ENCODE peak calls at places on chromosomes 2 and 18, in nine cellular contexts. R is mammary epithelial cell, G is endothelial cell, E is GM12865, P is BJ, Q is fibroblast of villous mesenchyme, M is choroid plexus epithelial cell, J is MM.1S, C is astrocyte of the cerebellum. H is an unnamed sample.

GRCh38 chr2:86238354-86238753 is 39.1 kb downstream of the MRPL35 start:
- DNase-seq in R (no peak), G (no peak), E (peak; percentile 86), P (no peak), Q (no peak), M (no peak), J (no peak), C (no peak), H (no peak)

GRCh38 chr2:191878576-191879298 is 31.8 kb upstream of the CAVIN2 start:
- DNase-seq in R (peak; percentile 61), G (no peak), E (no peak), P (peak; percentile 82), Q (peak; percentile 91), M (peak; percentile 90), J (no peak), C (peak; percentile 81), H (peak; percentile 87)

GRCh38 chr18:35083174-35083712 is 42.0 kb downstream of the MAPRE2 start:
- DNase-seq in R (no peak), G (no peak), E (no peak), P (no peak), Q (no peak), M (no peak), J (peak; percentile 58), C (no peak), H (no peak)

GRCh38 chr2:101752708-101753107 is 55.2 kb downstream of the MAP4K4 start:
- DNase-seq in R (peak; percentile 39), G (no peak), E (no peak), P (no peak), Q (no peak), M (peak; percentile 56), J (no peak), C (no peak), H (no peak)

GRCh38 chr18:30616414-30616813 is 426.1 kb downstream of the DSC3 start:
- DNase-seq in R (no peak), G (no peak), E (no peak), P (no peak), Q (no peak), M (no peak), J (no peak), C (no peak), H (no peak)

GRCh38 chr2:45821558-45822271 is 170.2 kb downstream of the PRKCE start:
- DNase-seq in R (peak; percentile 80), G (no peak), E (no peak), P (no peak), Q (peak; percentile 84), M (peak; percentile 88), J (no peak), C (peak; percentile 51), H (peak; percentile 77)

GRCh38 chr2:186068154-186068826 is 329.7 kb downstream of the FSIP2 start:
- DNase-seq in R (no peak), G (no peak), E (no peak), P (no peak), Q (peak; percentile 50), M (peak; percentile 6), J (no peak), C (peak; percentile 19), H (no peak)

GRCh38 chr2:201754683-201755415 is 25.9 kb downstream of the ALS2 start:
- DNase-seq in R (no peak), G (no peak), E (no peak), P (no peak), Q (peak; percentile 55), M (peak; percentile 50), J (no peak), C (no peak), H (no peak)

GRCh38 chr18:9876867-9877654 is 8.7 kb upstream of the TXNDC2 start:
- DNase-seq in R (peak; percentile 81), G (no peak), E (peak; percentile 26), P (peak; percentile 70), Q (peak; percentile 100), M (peak; percentile 94), J (peak; percentile 69), C (peak; percentile 22), H (peak; percentile 98)

GRCh38 chr18:54712315-54712714 is 116.0 kb upstream of the RAB27B start:
- DNase-seq in R (peak; percentile 94), G (no peak), E (no peak), P (peak; percentile 28), Q (peak; percentile 74), M (peak; percentile 91), J (no peak), C (peak; percentile 35), H (peak; percentile 65)

GRCh38 chr2:47076586-47077441 is 78.3 kb downstream of the STPG4 start:
- DNase-seq in R (peak; percentile 86), G (no peak), E (no peak), P (peak; percentile 96), Q (peak; percentile 91), M (peak; percentile 95), J (no peak), C (peak; percentile 83), H (peak; percentile 94)

GRCh38 chr2:239870276-239870675 is 154.9 kb downstream of the NDUFA10 start:
- DNase-seq in R (no peak), G (no peak), E (no peak), P (no peak), Q (no peak), M (no peak), J (no peak), C (no peak), H (no peak)

GRCh38 chr2:181879295-181879694 is 12.2 kb upstream of the ITPRID2 start:
- DNase-seq in R (no peak), G (no peak), E (no peak), P (no peak), Q (no peak), M (no peak), J (no peak), C (no peak), H (no peak)

GRCh38 chr2:25215948-25216679 is 47.7 kb upstream of the POMC start:
- DNase-seq in R (no peak), G (peak; percentile 63), E (peak; percentile 86), P (no peak), Q (peak; percentile 78), M (peak; percentile 68), J (no peak), C (no peak), H (peak; percentile 51)

GRCh38 chr2:206004004-206004693 is 81.8 kb downstream of the INO80D start:
- DNase-seq in R (no peak), G (peak; percentile 37), E (peak; percentile 41), P (no peak), Q (peak; percentile 33), M (peak; percentile 37), J (no peak), C (no peak), H (peak; percentile 35)

GRCh38 chr2:6637329-6637728 is 228.4 kb downstream of the CMPK2 start:
- DNase-seq in R (no peak), G (no peak), E (no peak), P (no peak), Q (no peak), M (no peak), J (no peak), C (no peak), H (no peak)

GRCh38 chr2:197708331-197708730 is 3.2 kb downstream of the MARS2 start:
- DNase-seq in R (peak; percentile 68), G (no peak), E (no peak), P (no peak), Q (peak; percentile 72), M (peak; percentile 75), J (no peak), C (no peak), H (peak; percentile 82)

DNA sequence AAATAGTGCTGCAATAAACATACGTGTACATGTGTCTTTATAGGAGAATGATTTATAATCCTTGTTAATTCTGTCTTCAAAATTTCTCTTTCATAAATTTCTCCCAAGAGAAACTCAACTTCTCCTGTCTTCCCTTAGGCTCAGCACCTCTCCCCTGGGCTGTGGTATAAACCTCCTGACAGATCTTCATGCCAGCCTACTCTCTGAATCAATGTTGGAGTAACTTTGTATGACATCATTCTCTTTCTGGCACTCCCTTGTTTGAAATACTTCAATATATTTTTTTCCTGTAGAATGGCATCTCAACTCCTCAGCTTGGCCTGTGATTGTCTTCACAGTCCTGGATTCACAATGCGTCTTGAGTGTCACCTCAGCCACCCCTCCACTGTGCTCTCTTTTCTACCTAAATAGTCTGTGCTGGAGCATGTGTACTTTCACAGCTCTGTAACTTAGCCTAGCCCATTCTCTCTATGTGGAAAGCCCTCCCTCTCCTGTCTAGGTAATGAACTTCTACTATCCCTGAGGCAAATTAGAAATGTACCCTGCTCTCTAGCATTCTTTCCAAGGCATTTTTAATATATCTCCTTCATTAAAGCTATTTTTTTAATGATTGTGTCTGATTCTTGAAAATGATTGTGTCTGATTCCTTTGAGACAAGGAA is 649.9 kb upstream of the FANCL start:
- DNase-seq in R (no peak), G (no peak), E (no peak), P (no peak), Q (no peak), M (no peak), J (no peak), C (no peak), H (no peak)
- TF ChIP-seq CTCF in R (no peak), G (no peak), E (no peak), P (no peak), Q (no peak), M (no peak), J (no peak), C (no peak), H (no peak)

GRCh38 chr2:135709992-135710391 is 31.7 kb upstream of the UBXN4 start:
- DNase-seq in R (peak; percentile 16), G (peak; percentile 70), E (peak; percentile 56), P (no peak), Q (peak; percentile 52), M (peak; percentile 66), J (peak; percentile 40), C (peak; percentile 19), H (peak; percentile 59)
- TF ChIP-seq CTCF in R (peak; percentile 90), G (peak; percentile 99), E (peak; percentile 86), P (peak; percentile 92), Q (peak; percentile 95), M (peak; percentile 96), J (peak; percentile 95), C (peak; percentile 94), H (peak; percentile 88)

GRCh38 chr2:70999362-70999761 is 4.7 kb upstream of the TEX261 start:
- DNase-seq in R (no peak), G (no peak), E (no peak), P (no peak), Q (no peak), M (no peak), J (no peak), C (no peak), H (no peak)

GRCh38 chr2:71003396-71003795 is 8.7 kb upstream of the TEX261 start:
- DNase-seq in R (no peak), G (no peak), E (no peak), P (no peak), Q (no peak), M (no peak), J (no peak), C (no peak), H (no peak)

GRCh38 chr2:71004356-71004755 is 9.7 kb upstream of the TEX261 start:
- DNase-seq in R (no peak), G (no peak), E (no peak), P (no peak), Q (no peak), M (no peak), J (no peak), C (no peak), H (no peak)

GRCh38 chr2:71001592-71002570 is 7.2 kb upstream of the TEX261 start:
- DNase-seq in R (no peak), G (no peak), E (no peak), P (no peak), Q (no peak), M (no peak), J (no peak), C (no peak), H (no peak)

GRCh38 chr2:71000780-71001591 is 6.3 kb upstream of the TEX261 start:
- DNase-seq in R (peak; percentile 35), G (peak; percentile 73), E (peak; percentile 87), P (no peak), Q (peak; percentile 67), M (peak; percentile 76), J (peak; percentile 80), C (no peak), H (peak; percentile 70)
- TF ChIP-seq CTCF in R (peak; percentile 93), G (peak; percentile 93), E (peak; percentile 99), P (peak; percentile 96), Q (peak; percentile 92), M (peak; percentile 93), J (peak; percentile 96), C (peak; percentile 90), H (peak; percentile 98)

GRCh38 chr2:65919579-65920188 is 487.3 kb upstream of the SPRED2 start:
- DNase-seq in R (no peak), G (no peak), E (no peak), P (no peak), Q (no peak), M (no peak), J (no peak), C (no peak), H (no peak)
- TF ChIP-seq CTCF in R (no peak), G (no peak), E (no peak), P (no peak), Q (no peak), M (no peak), J (no peak), C (no peak), H (no peak)

H was measured in cardiac fibroblast.